ENCODE peak calls at places on chromosomes 6 and 20, in six cellular contexts. One of them, this sample, is unnamed.

GRCh38 chr6:112086744-112087135 is 542 bp downstream of the TUBE1 start:
- DNase-seq in AG09309: peak
- DNase-seq in prostate gland: no peak
- DNase-seq in OCI-LY7: peak
- DNase-seq in WTC11: no peak
- DNase-seq in breast epithelium: no peak
- DNase-seq in this sample: peak

GRCh38 chr6:168908887-168909286 is 344.8 kb downstream of the THBS2 start:
- DNase-seq in AG09309: peak
- DNase-seq in prostate gland: no peak
- DNase-seq in OCI-LY7: no peak
- DNase-seq in WTC11: no peak
- DNase-seq in breast epithelium: no peak
- DNase-seq in this sample: peak

GRCh38 chr6:157911786-157912185 is 69.9 kb upstream of the SYNJ2 start:
- DNase-seq in AG09309: no peak
- DNase-seq in prostate gland: no peak
- DNase-seq in OCI-LY7: no peak
- DNase-seq in WTC11: no peak
- DNase-seq in breast epithelium: no peak
- DNase-seq in this sample: no peak

GRCh38 chr20:60727425-60727824 is 524.6 kb upstream of the CDH4 start:
- DNase-seq in AG09309: no peak
- DNase-seq in prostate gland: no peak
- DNase-seq in OCI-LY7: no peak
- DNase-seq in WTC11: no peak
- DNase-seq in breast epithelium: no peak
- DNase-seq in this sample: no peak

GRCh38 chr6:28635547-28636158 is 110.0 kb downstream of the GPX5 start:
- DNase-seq in AG09309: no peak
- DNase-seq in prostate gland: no peak
- DNase-seq in OCI-LY7: no peak
- DNase-seq in WTC11: peak
- DNase-seq in breast epithelium: no peak
- DNase-seq in this sample: no peak

GRCh38 chr20:51446656-51447055 is 95.9 kb downstream of the NFATC2 start:
- DNase-seq in AG09309: no peak
- DNase-seq in prostate gland: no peak
- DNase-seq in OCI-LY7: no peak
- DNase-seq in WTC11: no peak
- DNase-seq in breast epithelium: no peak
- DNase-seq in this sample: peak

GRCh38 chr6:31663961-31664789 is 622 bp downstream of the GPANK1 start:
- DNase-seq in AG09309: no peak
- DNase-seq in prostate gland: no peak
- DNase-seq in OCI-LY7: peak
- DNase-seq in WTC11: no peak
- DNase-seq in breast epithelium: no peak
- DNase-seq in this sample: peak

GRCh38 chr6:155014715-155015300 is 19.7 kb downstream of the TIAM2 start:
- DNase-seq in AG09309: no peak
- DNase-seq in prostate gland: no peak
- DNase-seq in OCI-LY7: no peak
- DNase-seq in WTC11: no peak
- DNase-seq in breast epithelium: no peak
- DNase-seq in this sample: peak

GRCh38 chr6:113120214-113120576 is 737.0 kb upstream of the MARCKS start:
- DNase-seq in AG09309: peak
- DNase-seq in prostate gland: no peak
- DNase-seq in OCI-LY7: no peak
- DNase-seq in WTC11: no peak
- DNase-seq in breast epithelium: no peak
- DNase-seq in this sample: peak

GRCh38 chr20:58435237-58435636 is 46.2 kb downstream of the VAPB start:
- DNase-seq in AG09309: no peak
- DNase-seq in prostate gland: no peak
- DNase-seq in OCI-LY7: no peak
- DNase-seq in WTC11: no peak
- DNase-seq in breast epithelium: no peak
- DNase-seq in this sample: no peak

GRCh38 chr20:41213150-41213820 is 75.9 kb downstream of the PLCG1 start:
- DNase-seq in AG09309: no peak
- DNase-seq in prostate gland: no peak
- DNase-seq in OCI-LY7: no peak
- DNase-seq in WTC11: no peak
- DNase-seq in breast epithelium: no peak
- DNase-seq in this sample: no peak

GRCh38 chr6:36197739-36198221 is 1.2 kb downstream of the BRPF3 start:
- DNase-seq in AG09309: no peak
- DNase-seq in prostate gland: no peak
- DNase-seq in OCI-LY7: no peak
- DNase-seq in WTC11: no peak
- DNase-seq in breast epithelium: peak
- DNase-seq in this sample: no peak

GRCh38 chr20:53622247-53623114 is 28.8 kb upstream of the ZNF217 start:
- DNase-seq in AG09309: no peak
- DNase-seq in prostate gland: no peak
- DNase-seq in OCI-LY7: peak
- DNase-seq in WTC11: no peak
- DNase-seq in breast epithelium: no peak
- DNase-seq in this sample: no peak

GRCh38 chr6:133834472-133835170 is 54.3 kb upstream of the TCF21 start:
- DNase-seq in AG09309: no peak
- DNase-seq in prostate gland: no peak
- DNase-seq in OCI-LY7: no peak
- DNase-seq in WTC11: no peak
- DNase-seq in breast epithelium: no peak
- DNase-seq in this sample: no peak

GRCh38 chr6:133833905-133834304 is 55.0 kb upstream of the TCF21 start:
- DNase-seq in AG09309: no peak
- DNase-seq in prostate gland: no peak
- DNase-seq in OCI-LY7: no peak
- DNase-seq in WTC11: no peak
- DNase-seq in breast epithelium: no peak
- DNase-seq in this sample: no peak

GRCh38 chr6:133837801-133838349 is 51.0 kb upstream of the TCF21 start:
- DNase-seq in AG09309: no peak
- DNase-seq in prostate gland: peak
- DNase-seq in OCI-LY7: peak
- DNase-seq in WTC11: peak
- DNase-seq in breast epithelium: peak
- DNase-seq in this sample: no peak

GRCh38 chr6:133835901-133836300 is 53.0 kb upstream of the TCF21 start:
- DNase-seq in AG09309: no peak
- DNase-seq in prostate gland: no peak
- DNase-seq in OCI-LY7: no peak
- DNase-seq in WTC11: no peak
- DNase-seq in breast epithelium: no peak
- DNase-seq in this sample: no peak
- TF ChIP-seq CTCF in AG09309: no peak
- TF ChIP-seq CTCF in prostate gland: no peak
- TF ChIP-seq CTCF in OCI-LY7: no peak
- TF ChIP-seq CTCF in WTC11: no peak
- TF ChIP-seq CTCF in breast epithelium: no peak
- TF ChIP-seq CTCF in this sample: peak

GRCh38 chr6:27604986-27605385 is 132.1 kb upstream of the ZNF184 start:
- DNase-seq in AG09309: no peak
- DNase-seq in prostate gland: no peak
- DNase-seq in OCI-LY7: no peak
- DNase-seq in WTC11: no peak
- DNase-seq in breast epithelium: no peak
- DNase-seq in this sample: no peak

GRCh38 chr6:27605401-27606342 is 132.8 kb upstream of the ZNF184 start:
- DNase-seq in AG09309: no peak
- DNase-seq in prostate gland: no peak
- DNase-seq in OCI-LY7: no peak
- DNase-seq in WTC11: peak
- DNase-seq in breast epithelium: no peak
- DNase-seq in this sample: no peak

GRCh38 chr6:27611451-27611850 is 138.5 kb upstream of the ZNF184 start:
- DNase-seq in AG09309: no peak
- DNase-seq in prostate gland: no peak
- DNase-seq in OCI-LY7: no peak
- DNase-seq in WTC11: no peak
- DNase-seq in breast epithelium: no peak
- DNase-seq in this sample: no peak

DNA sequence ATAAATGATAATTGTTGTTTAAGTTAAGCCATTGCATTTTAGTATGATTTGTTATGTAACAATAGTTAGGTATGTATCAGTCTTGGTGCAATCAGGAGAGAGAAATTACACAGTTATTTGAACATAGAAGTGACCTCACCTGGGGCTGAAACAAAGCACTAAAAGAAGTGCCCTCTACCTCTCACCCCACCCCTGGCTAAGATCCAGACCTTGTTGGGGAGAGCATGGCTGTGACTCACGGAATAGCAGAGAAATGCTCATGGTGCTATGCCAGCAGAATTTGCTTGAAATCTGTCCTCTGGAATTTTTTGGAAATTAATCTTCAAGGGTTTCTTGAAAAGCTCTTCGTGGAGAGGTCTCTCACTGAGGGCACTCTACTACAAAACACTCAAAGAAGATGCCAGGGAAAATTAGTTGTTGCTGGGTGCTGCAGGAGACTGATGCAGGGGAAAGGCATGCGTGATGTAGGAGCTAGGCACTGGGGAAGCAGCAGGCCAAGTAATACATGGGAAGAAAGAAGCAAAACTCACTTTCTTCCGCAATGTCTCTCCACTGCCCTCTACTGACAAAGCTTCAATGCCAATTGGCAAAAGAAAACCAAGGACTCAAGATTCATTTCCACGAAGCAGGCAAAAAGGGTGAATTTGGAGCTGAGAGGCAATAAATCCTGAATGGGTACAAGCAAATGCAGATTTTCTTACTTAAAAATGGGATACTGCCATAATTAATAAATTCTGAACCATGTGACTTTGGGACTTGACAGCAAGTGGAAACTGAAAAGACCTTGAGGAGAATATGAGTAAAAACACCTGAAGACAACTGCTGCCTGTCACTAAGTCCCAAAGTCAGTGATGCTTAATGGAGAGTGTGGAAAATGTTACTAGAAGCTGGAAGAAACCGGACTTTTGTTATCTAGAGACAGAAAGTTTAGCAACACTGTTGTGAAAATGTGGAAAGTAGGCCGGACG is 136.3 kb upstream of the ZNF184 start:
- DNase-seq in AG09309: no peak
- DNase-seq in prostate gland: no peak
- DNase-seq in OCI-LY7: peak
- DNase-seq in WTC11: no peak
- DNase-seq in breast epithelium: no peak
- DNase-seq in this sample: no peak
- TF ChIP-seq CTCF in AG09309: peak
- TF ChIP-seq CTCF in prostate gland: peak
- TF ChIP-seq CTCF in OCI-LY7: peak
- TF ChIP-seq CTCF in WTC11: peak
- TF ChIP-seq CTCF in breast epithelium: no peak
- TF ChIP-seq CTCF in this sample: peak

GRCh38 chr6:43773981-43774775 is 4.2 kb downstream of the VEGFA start:
- DNase-seq in AG09309: no peak
- DNase-seq in prostate gland: no peak
- DNase-seq in OCI-LY7: no peak
- DNase-seq in WTC11: peak
- DNase-seq in breast epithelium: no peak
- DNase-seq in this sample: no peak

GRCh38 chr6:43771858-43772570 is 2.0 kb downstream of the VEGFA start:
- DNase-seq in AG09309: no peak
- DNase-seq in prostate gland: peak
- DNase-seq in OCI-LY7: peak
- DNase-seq in WTC11: peak
- DNase-seq in breast epithelium: peak
- DNase-seq in this sample: no peak

GRCh38 chr6:43773050-43773956 is 3.3 kb downstream of the VEGFA start:
- DNase-seq in AG09309: no peak
- DNase-seq in prostate gland: peak
- DNase-seq in OCI-LY7: peak
- DNase-seq in WTC11: peak
- DNase-seq in breast epithelium: peak
- DNase-seq in this sample: peak

GRCh38 chr6:43771210-43771857 is 1.3 kb downstream of the VEGFA start:
- DNase-seq in AG09309: no peak
- DNase-seq in prostate gland: peak
- DNase-seq in OCI-LY7: peak
- DNase-seq in WTC11: peak
- DNase-seq in breast epithelium: peak
- DNase-seq in this sample: no peak

DNA sequence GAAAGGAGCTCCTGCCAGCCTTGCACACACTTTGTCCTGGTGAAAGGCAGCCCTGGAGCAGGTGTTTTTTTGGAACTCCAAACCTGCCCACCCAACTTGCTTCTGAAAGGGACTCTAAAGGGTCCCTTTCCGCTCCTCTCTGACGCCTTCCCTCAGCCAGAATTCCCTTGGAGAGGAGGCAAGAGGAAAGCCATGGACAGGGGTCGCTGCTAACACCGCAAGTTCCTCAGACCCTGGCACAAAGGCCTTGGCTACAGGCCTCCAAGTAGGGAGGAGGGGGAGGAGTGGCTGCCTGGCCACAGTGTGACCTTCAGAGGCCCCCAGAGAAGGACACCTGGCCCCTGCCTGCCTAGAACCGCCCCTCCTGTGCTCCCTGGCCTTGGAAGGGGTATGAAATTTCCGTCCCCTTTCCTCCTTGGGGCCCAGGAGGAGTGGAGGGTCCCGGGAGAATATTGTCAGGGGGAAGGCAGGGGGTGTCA is 2.6 kb downstream of the VEGFA start:
- DNase-seq in AG09309: no peak
- DNase-seq in prostate gland: no peak
- DNase-seq in OCI-LY7: peak
- DNase-seq in WTC11: peak
- DNase-seq in breast epithelium: no peak
- DNase-seq in this sample: no peak
- TF ChIP-seq CTCF in AG09309: peak
- TF ChIP-seq CTCF in prostate gland: no peak
- TF ChIP-seq CTCF in OCI-LY7: no peak
- TF ChIP-seq CTCF in WTC11: no peak
- TF ChIP-seq CTCF in breast epithelium: no peak
- TF ChIP-seq CTCF in this sample: no peak

DNA sequence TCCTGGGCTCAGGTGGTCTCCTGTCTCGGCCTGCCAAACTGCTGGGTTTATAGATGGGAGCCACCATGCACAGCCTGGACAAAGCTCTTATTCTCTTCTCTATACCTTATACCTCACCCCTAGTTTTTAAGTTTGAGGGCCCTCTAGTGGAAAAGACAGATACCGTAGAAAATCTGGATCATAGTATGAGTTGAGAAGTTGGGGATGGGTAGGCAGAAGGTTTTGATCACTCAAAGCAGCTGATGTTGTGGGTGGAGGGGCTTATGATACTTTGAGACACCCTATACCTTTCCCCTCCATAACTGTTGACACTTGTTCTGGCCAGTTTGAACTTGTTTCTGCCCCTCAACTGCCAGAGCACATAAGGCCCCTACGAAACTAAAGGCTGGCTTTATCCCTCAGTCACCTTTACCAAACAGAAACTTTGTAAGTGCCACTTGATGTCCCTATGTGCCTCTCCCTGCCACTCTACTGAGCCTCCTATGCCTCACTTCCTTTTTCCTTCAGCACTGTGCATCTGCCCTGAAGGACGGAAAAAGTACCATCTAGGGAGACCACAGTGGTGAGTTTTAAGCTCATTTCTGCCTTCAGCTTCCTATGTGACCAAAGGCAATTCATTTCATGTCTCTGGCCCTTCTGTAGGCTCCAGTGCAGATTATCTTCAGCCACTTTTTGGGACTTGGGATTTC is 28.6 kb downstream of the RALY start:
- DNase-seq in AG09309: no peak
- DNase-seq in prostate gland: no peak
- DNase-seq in OCI-LY7: peak
- DNase-seq in WTC11: no peak
- DNase-seq in breast epithelium: no peak
- DNase-seq in this sample: no peak
- TF ChIP-seq CTCF in AG09309: peak
- TF ChIP-seq CTCF in prostate gland: no peak
- TF ChIP-seq CTCF in OCI-LY7: peak
- TF ChIP-seq CTCF in WTC11: no peak
- TF ChIP-seq CTCF in breast epithelium: no peak
- TF ChIP-seq CTCF in this sample: peak

This sample was measured in AG09319.